ENCODE peak calls at places on chromosomes 6 and 20, in ten cellular contexts. G is mucosa of descending colon, I is upper lobe of left lung, X is lower lobe of right lung, P is brain microvascular endothelial cell, D is IMR-90, L is hepatocyte, Z is fibroblast of lung, H is vagina, J is psoas muscle. K is an unnamed sample.

GRCh38 chr6:167094820-167095637 is 27.9 kb upstream of the CCR6 start:
- DNase-seq in P (no peak), H (peak; percentile 22), D (no peak), X (no peak), Z (no peak), J (no peak), G (no peak), I (no peak), L (no peak), K (peak; percentile 76)

GRCh38 chr6:127811939-127812338 is 88.9 kb downstream of the THEMIS start:
- DNase-seq in P (no peak), L (no peak), D (no peak), J (no peak), H (no peak), X (no peak), I (no peak), G (no peak), Z (peak; percentile 6), K (no peak)

GRCh38 chr20:61939691-61940360 is 125.9 kb downstream of the TAF4 start:
- DNase-seq in G (peak; percentile 5), P (no peak), I (no peak), H (no peak), Z (no peak), D (no peak), J (no peak), L (no peak), X (peak; percentile 19), K (no peak)

GRCh38 chr6:5512422-5512821 is 251.1 kb downstream of the FARS2 start:
- DNase-seq in X (no peak), I (no peak), J (no peak), G (no peak), H (no peak), P (no peak), D (no peak), Z (no peak), L (no peak), K (no peak)

GRCh38 chr20:43322851-43323250 is 133.1 kb upstream of the PTPRT start:
- DNase-seq in P (no peak), X (no peak), L (no peak), J (no peak), D (peak; percentile 1), Z (no peak), H (no peak), I (no peak), G (no peak), K (no peak)

GRCh38 chr6:10633216-10633615 is 61.2 kb downstream of the C6orf52 start:
- DNase-seq in Z (peak; percentile 82), P (peak; percentile 77), I (no peak), J (no peak), X (no peak), L (peak; percentile 25), G (no peak), D (peak; percentile 75), H (no peak), K (peak; percentile 30)

GRCh38 chr6:121639041-121639440 is 203.6 kb downstream of the GJA1 start:
- DNase-seq in P (no peak), I (no peak), L (no peak), G (no peak), X (no peak), D (no peak), Z (peak; percentile 61), H (no peak), J (no peak), K (no peak)

GRCh38 chr6:139587469-139587868 is 213.0 kb upstream of the CITED2 start:
- DNase-seq in P (peak; percentile 84), G (no peak), H (no peak), J (no peak), D (peak; percentile 93), L (no peak), Z (peak; percentile 98), X (no peak), I (no peak), K (no peak)

GRCh38 chr6:21987501-21987957 is 309.3 kb downstream of the PRL start:
- DNase-seq in D (peak; percentile 97), J (peak; percentile 73), G (peak; percentile 60), H (no peak), X (peak; percentile 48), I (no peak), P (peak; percentile 97), Z (peak; percentile 97), L (peak; percentile 90), K (peak; percentile 22)

GRCh38 chr6:82057846-82058554 is 189.5 kb downstream of the IBTK start:
- DNase-seq in P (peak; percentile 32), Z (peak; percentile 54), D (peak; percentile 57), X (no peak), L (no peak), J (no peak), H (no peak), G (no peak), I (no peak), K (no peak)

GRCh38 chr20:63017826-63018411 is 11.2 kb upstream of the BHLHE23 start:
- DNase-seq in G (peak; percentile 27), D (no peak), P (no peak), L (no peak), J (peak; percentile 46), X (no peak), Z (no peak), I (peak; percentile 73), H (no peak), K (no peak)

GRCh38 chr6:39452746-39453145 is 130.2 kb upstream of the KCNK16 start:
- DNase-seq in P (no peak), I (no peak), H (no peak), D (no peak), J (no peak), X (no peak), L (no peak), G (no peak), Z (peak; percentile 34), K (no peak)

DNA sequence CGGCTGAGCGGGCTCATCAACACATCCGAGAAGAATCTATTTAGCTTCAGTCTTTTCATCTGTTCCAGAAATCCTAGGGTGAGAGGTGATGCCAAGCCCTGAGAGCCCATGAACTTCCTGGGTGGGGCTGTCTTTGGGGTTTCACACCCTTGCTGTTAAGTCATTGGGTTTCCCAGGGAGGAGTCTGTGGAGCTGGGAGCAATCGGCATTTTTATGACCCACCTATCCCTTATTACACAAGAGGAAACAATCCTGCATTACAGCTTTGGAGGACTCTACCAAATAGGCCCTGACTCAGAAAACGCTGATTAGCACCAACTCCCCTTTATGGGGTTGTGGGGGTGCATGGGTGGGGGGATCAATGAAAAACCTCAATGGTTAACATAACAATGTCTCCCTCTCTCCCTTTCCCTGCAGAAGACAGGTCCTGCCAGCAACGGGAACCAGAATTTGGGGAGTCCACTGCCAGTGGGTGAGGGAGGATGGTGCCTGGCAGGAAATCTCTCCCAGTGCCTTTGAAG is 46.3 kb downstream of the EZR start:
- DNase-seq in I (no peak), H (no peak), X (no peak), Z (peak; percentile 13), D (no peak), L (peak; percentile 73), G (peak; percentile 68), P (no peak), J (no peak), K (no peak)
- TF ChIP-seq CTCF in I (no peak), H (no peak), X (no peak), Z (no peak), D (no peak), L (no peak), G (no peak), P (no peak), J (no peak), K (no peak)

DNA sequence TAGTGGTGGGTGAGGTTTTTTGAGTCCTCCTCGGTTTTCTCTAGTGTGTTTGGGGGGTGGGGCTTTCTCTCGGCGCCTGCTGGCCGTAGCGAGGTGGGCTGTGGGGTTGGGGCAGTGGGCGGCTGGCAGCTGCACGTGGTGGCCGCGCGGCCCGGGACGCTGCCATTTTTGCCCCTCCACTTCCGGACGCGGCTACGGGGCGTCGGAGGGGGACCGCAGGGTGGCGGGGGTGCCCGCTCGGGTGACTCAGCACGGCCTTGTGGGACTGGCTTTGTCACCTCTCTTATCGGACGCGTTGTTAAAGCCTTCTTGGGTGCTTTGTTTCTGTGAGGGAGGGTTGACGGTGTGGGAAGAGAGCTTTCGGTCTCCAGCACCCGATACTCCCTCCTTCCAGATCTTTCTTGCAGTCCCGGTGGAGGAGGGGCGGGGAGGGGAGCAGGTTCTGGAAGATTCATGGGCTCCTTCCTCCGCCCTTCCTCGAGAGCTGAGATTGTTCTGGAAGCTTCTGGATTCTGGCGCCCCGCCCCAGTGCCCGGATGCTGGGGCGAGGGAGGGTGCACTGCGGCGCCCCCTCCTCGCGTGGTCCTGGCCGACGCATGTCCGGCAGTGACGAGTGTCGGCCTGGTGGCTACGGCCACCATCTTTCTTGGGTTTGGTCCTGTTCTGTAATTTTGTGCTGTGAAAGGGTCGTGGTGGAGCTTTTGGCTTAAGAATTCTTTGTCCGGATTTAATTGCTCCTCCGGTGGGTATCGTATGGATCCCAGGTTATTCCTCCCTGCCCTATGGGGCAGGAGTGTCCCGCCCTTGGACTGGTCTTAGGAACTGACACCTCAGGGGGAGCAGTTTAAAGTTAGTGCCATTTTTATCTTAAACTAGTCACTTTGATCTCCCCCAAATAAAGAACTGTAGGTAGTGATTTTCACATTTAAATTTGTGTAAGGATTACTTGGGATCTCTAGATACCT is 719 bp downstream of the HSP90AB1 start:
- DNase-seq in H (no peak), G (peak; percentile 89), L (peak; percentile 81), Z (peak; percentile 56), P (no peak), X (peak; percentile 84), J (peak; percentile 91), I (peak; percentile 94), D (peak; percentile 38), K (peak; percentile 81)
- H3K4me3 ChIP-seq in H (peak overlapping the region; percentile 100), G (peak overlapping the region; percentile 71), L (peak overlapping the region; percentile 99), Z (peak overlapping the region; percentile 91), P (peak overlapping the region; percentile 82), X (peak overlapping the region; percentile 98), J (peak overlapping the region; percentile 82), I (peak overlapping the region; percentile 98), D (peak overlapping the region; percentile 85), K (peak overlapping the region; percentile 91)

DNA sequence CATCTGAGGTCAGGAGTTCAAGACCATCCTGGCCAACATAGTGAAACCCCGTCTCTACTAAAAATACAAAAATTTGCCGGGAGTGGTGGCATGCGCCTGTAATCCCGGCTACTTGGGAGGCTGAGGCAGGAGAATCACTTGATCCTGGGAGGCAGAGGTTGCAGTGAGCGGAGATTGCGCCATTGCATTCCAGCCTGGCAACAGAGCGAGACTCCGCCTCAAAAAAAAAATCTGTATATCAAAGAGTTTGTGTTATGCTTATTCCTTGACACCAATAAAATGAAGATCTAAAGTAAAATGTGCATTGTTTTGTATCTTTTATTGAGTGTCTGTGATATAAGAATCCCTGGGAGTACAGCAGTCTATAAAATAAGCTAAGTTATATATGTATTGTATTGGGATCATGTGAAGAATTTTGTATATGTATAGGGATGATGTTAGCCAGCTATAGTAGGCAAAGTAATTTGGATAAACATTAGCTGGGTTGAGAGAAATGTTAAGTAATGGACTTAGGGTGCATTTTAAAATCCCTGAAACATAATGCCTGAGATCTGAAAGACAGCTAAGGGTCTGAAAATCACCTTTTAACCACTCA is 10.9 kb downstream of the TBP start:
- DNase-seq in G (no peak), L (no peak), I (no peak), J (no peak), D (no peak), H (no peak), X (no peak), P (no peak), Z (no peak), K (no peak)
- H3K36me3 ChIP-seq in G (peaks cover 17% of the 10 kb centered on the region), L (no peaks in the 10 kb centered on the region), I (peaks cover 41% of the 10 kb centered on the region), J (peaks cover 9% of the 10 kb centered on the region), D (peaks cover 36% of the 10 kb centered on the region), H (no peaks in the 10 kb centered on the region), X (peaks cover 95% of the 10 kb centered on the region), P (peaks cover 26% of the 10 kb centered on the region), Z (peaks cover 6% of the 10 kb centered on the region), K (peaks cover 8% of the 10 kb centered on the region)

DNA sequence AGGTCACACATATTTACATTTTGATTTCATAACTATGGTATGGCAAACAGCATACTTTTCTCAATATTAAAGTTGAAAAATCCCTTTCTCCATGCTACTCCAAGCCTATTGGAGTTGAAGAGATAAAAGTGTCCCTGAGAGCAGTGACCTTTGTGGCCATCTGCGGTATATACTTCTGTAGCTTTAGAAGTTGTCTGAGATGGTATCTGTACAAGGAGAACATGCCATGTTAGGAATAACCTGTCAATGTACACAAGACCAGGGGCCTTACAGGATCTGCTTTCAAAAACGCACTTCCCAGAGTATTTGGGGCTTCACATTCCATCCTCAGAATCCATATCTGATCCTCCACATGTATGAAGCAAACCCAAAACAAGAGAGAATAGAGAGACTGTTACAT is 226.7 kb downstream of the MEI4 start:
- DNase-seq in L (no peak), G (no peak), D (no peak), Z (no peak), J (no peak), P (no peak), X (no peak), I (no peak), H (no peak), K (no peak)
- TF ChIP-seq CTCF in L (no peak), G (no peak), D (no peak), Z (no peak), J (no peak), P (no peak), X (no peak), I (no peak), H (no peak), K (no peak)

K was measured in GM06990.